ENCODE peak calls at places on chromosomes 11 and 22, in seven cellular contexts. L is Peyer's patch, C is heart left ventricle, I is IMR-90, K is testis, G is ovary, H is GM12891. B is an unnamed sample.

GRCh38 chr11:17738350-17739207 is 4.0 kb downstream of the KCNC1 start:
- DNase-seq in L (no peak), C (no peak), I (no peak), K (no peak), G (no peak), H (no peak), B (no peak)

GRCh38 chr11:77278595-77279506 is 22.6 kb downstream of the GDPD4 start:
- DNase-seq in L (no peak), C (no peak), I (peak; percentile 70), K (no peak), G (no peak), H (no peak), B (no peak)

GRCh38 chr22:50177537-50178470 is 7.3 kb downstream of the PANX2 start:
- DNase-seq in L (no peak), C (no peak), I (no peak), K (no peak), G (peak; percentile 60), H (no peak), B (no peak)

GRCh38 chr11:2930705-2931415 is 1.6 kb upstream of the PHLDA2 start:
- DNase-seq in L (peak; percentile 60), C (peak; percentile 66), I (peak; percentile 23), K (peak; percentile 69), G (peak; percentile 55), H (peak; percentile 67), B (peak; percentile 26)

GRCh38 chr11:45997599-45997998 is 75.1 kb downstream of the LARGE2 start:
- DNase-seq in L (no peak), C (no peak), I (no peak), K (no peak), G (no peak), H (no peak), B (peak; percentile 81)

GRCh38 chr11:1837171-1838076 is 1.4 kb upstream of the TNNI2 start:
- DNase-seq in L (peak; percentile 87), C (peak; percentile 70), I (peak; percentile 28), K (peak; percentile 56), G (peak; percentile 78), H (peak; percentile 98), B (peak; percentile 73)

GRCh38 chr22:30575011-30575671 is 676 bp upstream of the GAL3ST1 start:
- DNase-seq in L (no peak), C (peak; percentile 27), I (peak; percentile 70), K (peak; percentile 68), G (peak; percentile 42), H (no peak), B (no peak)

GRCh38 chr11:89437317-89437716 is 53.9 kb downstream of the NOX4 start:
- DNase-seq in L (no peak), C (no peak), I (no peak), K (no peak), G (no peak), H (no peak), B (no peak)

GRCh38 chr11:117970400-117971024 is 15.7 kb upstream of the IL10RA start:
- DNase-seq in L (no peak), C (no peak), I (no peak), K (no peak), G (no peak), H (no peak), B (no peak)

GRCh38 chr11:1970956-1971355 is 23.8 kb downstream of the MRPL23 start:
- DNase-seq in L (no peak), C (no peak), I (no peak), K (no peak), G (peak; percentile 24), H (no peak), B (no peak)

GRCh38 chr11:70597006-70597555 is 198.8 kb downstream of the CTTN start:
- DNase-seq in L (no peak), C (no peak), I (no peak), K (no peak), G (no peak), H (no peak), B (no peak)

GRCh38 chr11:70662691-70663098 is 264.4 kb downstream of the CTTN start:
- DNase-seq in L (no peak), C (no peak), I (no peak), K (peak; percentile 17), G (no peak), H (no peak), B (no peak)

GRCh38 chr22:47128216-47129215 is 366.1 kb downstream of the TBC1D22A start:
- DNase-seq in L (no peak), C (no peak), I (no peak), K (no peak), G (no peak), H (no peak), B (no peak)

GRCh38 chr22:43381693-43382092 is 30.1 kb upstream of the MPPED1 start:
- DNase-seq in L (no peak), C (no peak), I (peak; percentile 4), K (no peak), G (no peak), H (no peak), B (no peak)

GRCh38 chr22:26648761-26649363 is 8.5 kb upstream of the MIAT start:
- DNase-seq in L (no peak), C (no peak), I (no peak), K (no peak), G (no peak), H (no peak), B (no peak)

GRCh38 chr11:134949121-134949591 is 537.1 kb upstream of the B3GAT1 start:
- DNase-seq in L (no peak), C (no peak), I (peak; percentile 77), K (no peak), G (no peak), H (no peak), B (no peak)

GRCh38 chr11:60831143-60831500 is 10.8 kb upstream of the CCDC86 start:
- DNase-seq in L (peak; percentile 81), C (peak; percentile 85), I (peak; percentile 68), K (peak; percentile 94), G (peak; percentile 84), H (peak; percentile 70), B (peak; percentile 78)

GRCh38 chr11:1743587-1744136 is 6.7 kb downstream of the IFITM10 start:
- DNase-seq in L (peak; percentile 15), C (no peak), I (no peak), K (no peak), G (no peak), H (no peak), B (no peak)

GRCh38 chr11:66718320-66718971 is 10.6 kb downstream of the SPTBN2 start:
- DNase-seq in L (no peak), C (no peak), I (no peak), K (peak; percentile 55), G (no peak), H (no peak), B (no peak)

GRCh38 chr11:67057410-67057757 is 737 bp downstream of the RHOD start:
- DNase-seq in L (no peak), C (no peak), I (no peak), K (no peak), G (no peak), H (no peak), B (no peak)

DNA sequence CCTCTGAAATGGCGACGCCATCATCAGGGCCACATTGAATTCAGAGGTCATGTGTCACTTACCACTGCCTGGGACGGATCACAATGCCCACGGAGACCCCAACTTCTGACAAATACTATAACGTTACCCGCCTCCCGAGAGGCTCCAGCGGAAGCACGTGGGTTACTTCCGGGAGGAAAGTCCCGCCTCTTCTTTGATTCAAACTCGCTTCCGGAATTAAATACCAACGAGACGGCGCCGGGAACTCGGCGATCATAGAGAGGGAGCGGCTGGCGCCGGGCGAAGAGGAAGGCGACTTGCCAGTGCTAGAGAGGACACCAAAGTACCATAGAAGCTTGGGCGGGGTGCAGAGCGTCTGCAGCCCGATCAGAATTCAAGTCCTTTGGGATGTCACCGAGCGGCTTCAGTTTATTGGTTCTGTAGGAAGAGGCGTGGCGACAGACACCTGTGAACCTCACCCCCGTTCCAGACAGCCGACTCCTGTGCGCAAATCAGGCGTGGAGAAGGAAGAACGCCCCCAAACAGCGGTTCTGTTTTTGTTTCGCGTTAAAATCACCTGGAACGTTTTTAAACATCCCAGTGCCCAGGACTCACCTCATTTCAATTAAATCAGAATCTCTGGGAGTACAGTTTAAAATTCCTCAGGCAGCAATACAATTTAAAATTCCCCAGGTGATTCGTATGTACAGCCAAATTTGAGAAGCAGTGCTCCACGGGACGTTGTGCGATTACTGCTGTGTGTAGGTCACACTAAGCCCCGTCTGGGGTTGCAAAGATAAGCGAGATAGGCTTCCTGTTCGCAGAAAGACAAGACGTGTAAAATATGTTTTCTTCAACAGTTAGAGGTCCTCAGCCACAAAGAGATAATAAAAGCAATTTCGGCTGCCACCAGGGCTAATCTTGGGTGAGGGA is at the start of gene TIMM10:
- DNase-seq in L (peak; percentile 95), C (peak; percentile 95), I (peak; percentile 95), K (peak; percentile 98), G (peak; percentile 93), H (peak; percentile 84), B (peak; percentile 98)
- TF ChIP-seq POLR2A in L (peak; percentile 74), C (peak; percentile 25), I (peak; percentile 22), K (no peak), G (no peak), H (peak; percentile 81), B (peak; percentile 82)

DNA sequence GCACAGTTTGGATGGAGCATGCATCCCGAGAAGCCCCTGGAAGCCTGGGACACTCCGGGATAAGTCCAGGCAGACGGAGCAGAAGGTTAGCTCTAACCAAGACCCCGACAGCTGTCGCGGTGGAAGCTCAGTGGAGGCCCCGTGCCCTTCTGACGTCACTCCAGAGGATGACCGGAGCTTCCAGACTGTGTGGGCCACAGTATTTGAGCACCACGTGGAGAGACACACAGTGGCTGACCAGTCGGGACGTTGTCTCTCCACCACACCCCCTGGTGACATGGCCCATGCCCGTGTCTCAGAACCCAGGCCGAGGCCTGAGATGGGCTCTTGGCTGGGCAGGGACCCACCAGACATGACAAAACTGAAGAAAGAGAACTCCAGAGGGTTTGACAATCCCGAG is 86.3 kb downstream of the KIAA1671 start:
- DNase-seq in L (no peak), C (no peak), I (no peak), K (no peak), G (no peak), H (no peak), B (no peak)
- TF ChIP-seq POLR2A in L (no peak), C (no peak), I (no peak), K (no peak), G (no peak), H (no peak), B (no peak)

GRCh38 chr11:29300441-29300840 is 716.4 kb downstream of the KCNA4 start:
- DNase-seq in L (no peak), C (no peak), I (peak; percentile 96), K (no peak), G (no peak), H (no peak), B (no peak)
- TF ChIP-seq POLR2A in L (no peak), C (no peak), I (no peak), K (no peak), G (no peak), H (no peak), B (no peak)

DNA sequence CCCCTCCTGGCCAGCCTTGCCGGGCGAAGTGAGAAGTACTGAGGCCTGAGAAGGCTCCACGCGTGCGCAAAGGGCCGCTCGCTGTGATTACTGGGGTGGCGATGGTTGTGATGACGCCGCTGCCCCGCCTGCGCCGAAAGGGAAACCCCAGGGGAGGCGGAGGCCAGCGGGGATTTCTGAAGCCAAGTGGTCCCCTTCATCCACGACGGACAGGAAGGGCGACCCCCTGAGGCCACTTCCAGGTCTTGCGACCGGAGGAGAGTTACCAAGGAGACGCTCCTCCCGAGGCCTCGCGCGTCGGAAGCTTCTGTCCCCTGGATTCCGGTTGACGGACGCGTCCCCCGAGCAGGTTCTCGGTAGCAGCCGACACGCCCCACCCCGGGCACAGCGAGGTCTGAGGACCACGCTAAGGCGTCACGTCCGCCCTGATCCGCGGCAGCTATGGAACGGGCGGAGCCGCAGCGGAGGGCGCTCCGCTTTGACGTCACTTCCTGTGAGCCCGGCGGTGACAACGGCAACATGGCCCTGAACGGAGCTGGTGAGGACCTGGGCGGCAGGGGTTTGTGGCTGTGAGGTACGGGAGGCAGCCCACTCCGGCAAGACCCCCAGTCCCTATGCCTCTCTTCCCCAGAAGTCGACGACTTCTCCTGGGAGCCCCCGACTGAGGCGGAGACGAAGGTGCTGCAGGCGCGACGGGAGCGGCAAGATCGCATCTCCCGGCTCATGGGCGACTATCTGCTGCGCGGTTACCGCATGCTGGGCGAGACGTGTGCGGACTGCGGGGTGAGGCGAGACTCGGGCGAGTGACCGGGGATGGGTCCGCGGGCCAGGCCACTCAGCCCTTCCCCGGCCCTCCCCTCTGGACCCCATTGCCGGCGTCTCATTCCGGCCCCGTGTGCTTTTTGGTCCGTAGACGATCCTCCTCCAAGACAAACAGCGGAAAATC is at the start of gene ZNRD2:
- DNase-seq in L (peak; percentile 99), C (peak; percentile 98), I (peak; percentile 99), K (peak; percentile 99), G (peak; percentile 96), H (peak; percentile 97), B (peak; percentile 98)
- TF ChIP-seq POLR2A in L (peak; percentile 74), C (peak; percentile 72), I (peak; percentile 73), K (no peak), G (peak; percentile 86), H (peak; percentile 81), B (peak; percentile 90)

B was measured in erythroblast.